ENCODE peak calls at places on chromosomes 11 and 22, in eight cellular contexts. One of them, this sample, is unnamed.
A peak's percentile ranks its signal among the peaks of the same experiment; 100 is the strongest.

GRCh38 chr11:102762414-102762813 is 18.0 kb downstream of the MMP10 start:
- DNase-seq in esophagus squamous epithelium: no peak
- DNase-seq in body of pancreas: no peak
- DNase-seq in endothelial cell of umbilical vein: peak; percentile 45
- DNase-seq in Peyer's patch: no peak
- DNase-seq in ovary: no peak
- DNase-seq in heart left ventricle: no peak
- DNase-seq in lower leg skin: no peak
- DNase-seq in this sample: no peak

GRCh38 chr11:75626692-75627536 is 41.9 kb downstream of the MAP6 start:
- DNase-seq in esophagus squamous epithelium: no peak
- DNase-seq in body of pancreas: no peak
- DNase-seq in endothelial cell of umbilical vein: no peak
- DNase-seq in Peyer's patch: no peak
- DNase-seq in ovary: no peak
- DNase-seq in heart left ventricle: no peak
- DNase-seq in lower leg skin: no peak
- DNase-seq in this sample: no peak

GRCh38 chr11:80309301-80309700 is 868.5 kb upstream of the TENM4 start:
- DNase-seq in esophagus squamous epithelium: no peak
- DNase-seq in body of pancreas: no peak
- DNase-seq in endothelial cell of umbilical vein: no peak
- DNase-seq in Peyer's patch: no peak
- DNase-seq in ovary: no peak
- DNase-seq in heart left ventricle: no peak
- DNase-seq in lower leg skin: no peak
- DNase-seq in this sample: no peak

GRCh38 chr11:132862137-132862536 is 670.2 kb downstream of the OPCML start:
- DNase-seq in esophagus squamous epithelium: no peak
- DNase-seq in body of pancreas: no peak
- DNase-seq in endothelial cell of umbilical vein: no peak
- DNase-seq in Peyer's patch: no peak
- DNase-seq in ovary: no peak
- DNase-seq in heart left ventricle: no peak
- DNase-seq in lower leg skin: no peak
- DNase-seq in this sample: no peak

GRCh38 chr11:101010899-101011298 is 118.7 kb downstream of the PGR start:
- DNase-seq in esophagus squamous epithelium: no peak
- DNase-seq in body of pancreas: no peak
- DNase-seq in endothelial cell of umbilical vein: no peak
- DNase-seq in Peyer's patch: no peak
- DNase-seq in ovary: no peak
- DNase-seq in heart left ventricle: no peak
- DNase-seq in lower leg skin: no peak
- DNase-seq in this sample: no peak

GRCh38 chr11:134759314-134759713 is 347.3 kb upstream of the B3GAT1 start:
- DNase-seq in esophagus squamous epithelium: no peak
- DNase-seq in body of pancreas: peak; percentile 37
- DNase-seq in endothelial cell of umbilical vein: no peak
- DNase-seq in Peyer's patch: no peak
- DNase-seq in ovary: no peak
- DNase-seq in heart left ventricle: no peak
- DNase-seq in lower leg skin: no peak
- DNase-seq in this sample: no peak

GRCh38 chr11:64875369-64876225 is 2.8 kb downstream of the EHD1 start:
- DNase-seq in esophagus squamous epithelium: no peak
- DNase-seq in body of pancreas: no peak
- DNase-seq in endothelial cell of umbilical vein: peak; percentile 20
- DNase-seq in Peyer's patch: no peak
- DNase-seq in ovary: no peak
- DNase-seq in heart left ventricle: peak; percentile 37
- DNase-seq in lower leg skin: no peak
- DNase-seq in this sample: no peak

GRCh38 chr22:44973829-44974228 is 36.0 kb downstream of the PHF21B start:
- DNase-seq in esophagus squamous epithelium: no peak
- DNase-seq in body of pancreas: no peak
- DNase-seq in endothelial cell of umbilical vein: no peak
- DNase-seq in Peyer's patch: no peak
- DNase-seq in ovary: no peak
- DNase-seq in heart left ventricle: no peak
- DNase-seq in lower leg skin: no peak
- DNase-seq in this sample: no peak

GRCh38 chr22:24011735-24012068 is 598 bp downstream of the CABIN1 start:
- DNase-seq in esophagus squamous epithelium: no peak
- DNase-seq in body of pancreas: peak; percentile 74
- DNase-seq in endothelial cell of umbilical vein: no peak
- DNase-seq in Peyer's patch: no peak
- DNase-seq in ovary: no peak
- DNase-seq in heart left ventricle: no peak
- DNase-seq in lower leg skin: no peak
- DNase-seq in this sample: no peak

GRCh38 chr22:24009227-24010017 is 1.7 kb upstream of the CABIN1 start:
- DNase-seq in esophagus squamous epithelium: no peak
- DNase-seq in body of pancreas: no peak
- DNase-seq in endothelial cell of umbilical vein: no peak
- DNase-seq in Peyer's patch: no peak
- DNase-seq in ovary: no peak
- DNase-seq in heart left ventricle: no peak
- DNase-seq in lower leg skin: no peak
- DNase-seq in this sample: no peak

GRCh38 chr22:24008381-24009226 is 2.5 kb upstream of the CABIN1 start:
- DNase-seq in esophagus squamous epithelium: no peak
- DNase-seq in body of pancreas: no peak
- DNase-seq in endothelial cell of umbilical vein: no peak
- DNase-seq in Peyer's patch: no peak
- DNase-seq in ovary: no peak
- DNase-seq in heart left ventricle: no peak
- DNase-seq in lower leg skin: no peak
- DNase-seq in this sample: no peak

GRCh38 chr22:24008022-24008283 is 2.7 kb upstream of the GSTT4 start:
- DNase-seq in esophagus squamous epithelium: no peak
- DNase-seq in body of pancreas: no peak
- DNase-seq in endothelial cell of umbilical vein: no peak
- DNase-seq in Peyer's patch: no peak
- DNase-seq in ovary: no peak
- DNase-seq in heart left ventricle: no peak
- DNase-seq in lower leg skin: no peak
- DNase-seq in this sample: no peak

GRCh38 chr22:24010018-24010391 is 1.1 kb upstream of the CABIN1 start:
- DNase-seq in esophagus squamous epithelium: no peak
- DNase-seq in body of pancreas: no peak
- DNase-seq in endothelial cell of umbilical vein: no peak
- DNase-seq in Peyer's patch: no peak
- DNase-seq in ovary: no peak
- DNase-seq in heart left ventricle: no peak
- DNase-seq in lower leg skin: no peak
- DNase-seq in this sample: no peak
- TF ChIP-seq POLR2A in esophagus squamous epithelium: no peak
- TF ChIP-seq POLR2A in body of pancreas: no peak
- TF ChIP-seq POLR2A in endothelial cell of umbilical vein: no peak
- TF ChIP-seq POLR2A in Peyer's patch: no peak
- TF ChIP-seq POLR2A in ovary: no peak
- TF ChIP-seq POLR2A in heart left ventricle: no peak
- TF ChIP-seq POLR2A in lower leg skin: no peak
- TF ChIP-seq POLR2A in this sample: no peak

DNA sequence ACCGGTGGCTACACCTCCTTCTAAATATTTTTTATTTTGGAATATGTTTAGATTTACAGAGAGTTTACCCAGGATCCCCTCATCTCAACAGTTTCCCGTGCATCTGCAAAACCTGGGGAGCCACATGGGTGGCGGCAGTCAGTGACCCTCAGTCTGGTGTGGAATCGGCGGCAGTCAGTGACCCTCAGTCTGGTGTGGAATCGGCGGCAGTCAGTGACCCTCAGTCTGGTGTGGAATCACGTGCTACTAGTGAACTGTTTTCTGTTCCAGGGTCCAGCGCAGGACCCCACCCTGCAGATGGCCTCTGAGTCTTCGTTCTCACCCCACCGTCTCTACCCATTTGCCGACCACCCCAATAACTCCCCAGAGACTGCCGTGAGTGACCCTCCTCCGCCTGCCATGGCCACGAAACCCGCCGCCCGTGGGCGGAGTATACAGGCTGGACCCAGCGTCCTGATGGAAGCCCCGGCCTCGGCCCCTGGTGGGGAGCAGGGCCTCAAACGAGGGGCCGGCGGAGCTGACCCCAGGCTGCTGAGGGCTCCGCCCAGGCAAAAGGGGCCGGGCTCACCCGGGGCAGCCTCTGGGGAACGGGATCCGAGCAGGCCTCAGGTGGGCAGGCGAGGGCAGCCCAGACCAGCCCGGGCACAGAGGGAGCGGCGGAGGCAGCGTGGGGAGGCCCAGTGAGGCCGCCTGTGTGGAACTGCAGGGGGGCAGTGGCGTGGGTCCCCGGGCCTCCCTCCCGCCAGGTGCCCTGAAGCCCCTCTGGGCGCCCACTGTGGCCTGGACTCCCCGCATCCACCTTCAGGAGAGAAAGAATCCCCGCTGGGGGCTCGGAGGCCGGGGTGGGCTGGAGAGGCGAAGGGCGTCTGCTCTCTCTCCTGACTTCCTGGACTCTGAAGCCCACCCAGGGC is 2.5 kb downstream of the IL17REL start:
- DNase-seq in esophagus squamous epithelium: no peak
- DNase-seq in body of pancreas: peak; percentile 3
- DNase-seq in endothelial cell of umbilical vein: no peak
- DNase-seq in Peyer's patch: peak; percentile 44
- DNase-seq in ovary: peak; percentile 15
- DNase-seq in heart left ventricle: no peak
- DNase-seq in lower leg skin: no peak
- DNase-seq in this sample: no peak
- TF ChIP-seq POLR2A in esophagus squamous epithelium: no peak
- TF ChIP-seq POLR2A in body of pancreas: no peak
- TF ChIP-seq POLR2A in endothelial cell of umbilical vein: no peak
- TF ChIP-seq POLR2A in Peyer's patch: no peak
- TF ChIP-seq POLR2A in ovary: no peak
- TF ChIP-seq POLR2A in heart left ventricle: no peak
- TF ChIP-seq POLR2A in lower leg skin: no peak
- TF ChIP-seq POLR2A in this sample: no peak

DNA sequence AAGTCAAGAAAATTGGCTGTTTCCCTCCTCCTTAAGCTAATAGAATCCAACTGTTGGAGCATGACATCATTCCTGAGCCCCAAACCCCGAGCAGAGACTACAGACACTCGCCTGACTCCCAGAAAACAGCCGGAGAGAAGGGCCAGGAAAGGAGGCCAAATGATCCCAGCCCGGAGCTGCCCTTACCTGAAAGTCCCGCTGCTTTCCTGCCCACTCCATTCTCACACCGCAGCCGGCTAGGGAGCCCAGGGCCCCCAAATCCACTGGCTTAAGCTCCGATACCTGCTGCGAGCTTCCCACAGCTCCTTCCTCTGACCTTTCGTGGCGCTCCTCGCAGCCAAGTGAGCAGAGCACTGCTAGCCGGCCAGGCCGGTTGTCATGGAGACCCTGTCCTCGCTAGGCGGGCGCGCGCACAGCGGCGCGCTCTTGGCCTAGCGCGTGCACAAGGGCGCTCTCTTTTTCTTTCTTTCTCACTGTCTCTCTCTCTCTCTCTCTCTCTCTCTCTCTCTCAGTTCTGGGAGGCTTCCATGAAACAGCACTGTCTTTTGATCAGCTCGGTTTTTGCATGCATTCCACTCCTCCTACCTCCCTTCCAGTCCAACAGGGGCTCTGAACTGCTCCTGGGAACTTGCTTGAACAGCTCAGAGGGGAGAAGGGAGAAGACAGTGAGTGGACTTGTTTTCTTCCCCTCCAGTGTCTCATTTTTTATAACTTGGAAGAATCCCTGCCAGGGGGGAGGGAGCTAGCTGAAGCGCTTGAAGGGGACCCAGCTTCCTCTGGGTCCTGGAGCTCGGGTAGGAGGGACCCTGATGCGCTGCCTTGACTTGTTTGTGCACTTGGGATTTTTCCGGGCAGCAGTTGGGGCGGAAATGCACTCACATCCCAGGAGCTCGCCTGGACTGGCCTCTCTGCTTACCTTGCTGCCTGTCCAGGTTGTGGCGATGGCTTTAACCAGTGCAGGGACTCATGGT is 100.4 kb upstream of the AKIP1 start:
- DNase-seq in esophagus squamous epithelium: no peak
- DNase-seq in body of pancreas: peak; percentile 89
- DNase-seq in endothelial cell of umbilical vein: peak; percentile 38
- DNase-seq in Peyer's patch: peak; percentile 84
- DNase-seq in ovary: peak; percentile 90
- DNase-seq in heart left ventricle: peak; percentile 89
- DNase-seq in lower leg skin: peak; percentile 54
- DNase-seq in this sample: peak; percentile 92
- TF ChIP-seq POLR2A in esophagus squamous epithelium: peak; percentile 75
- TF ChIP-seq POLR2A in body of pancreas: peak; percentile 93
- TF ChIP-seq POLR2A in endothelial cell of umbilical vein: no peak
- TF ChIP-seq POLR2A in Peyer's patch: peak; percentile 80
- TF ChIP-seq POLR2A in ovary: peak; percentile 85
- TF ChIP-seq POLR2A in heart left ventricle: peak; percentile 71
- TF ChIP-seq POLR2A in lower leg skin: no peak
- TF ChIP-seq POLR2A in this sample: peak; percentile 82

GRCh38 chr11:125625225-125625593 is 246 bp downstream of the CHEK1 start:
- DNase-seq in esophagus squamous epithelium: no peak
- DNase-seq in body of pancreas: no peak
- DNase-seq in endothelial cell of umbilical vein: no peak
- DNase-seq in Peyer's patch: no peak
- DNase-seq in ovary: no peak
- DNase-seq in heart left ventricle: no peak
- DNase-seq in lower leg skin: no peak
- DNase-seq in this sample: no peak

GRCh38 chr11:125627236-125627910 is 2.4 kb downstream of the CHEK1 start:
- DNase-seq in esophagus squamous epithelium: no peak
- DNase-seq in body of pancreas: no peak
- DNase-seq in endothelial cell of umbilical vein: peak; percentile 45
- DNase-seq in Peyer's patch: no peak
- DNase-seq in ovary: no peak
- DNase-seq in heart left ventricle: no peak
- DNase-seq in lower leg skin: no peak
- DNase-seq in this sample: no peak

GRCh38 chr11:125624756-125625213 is at the start of gene CHEK1:
- DNase-seq in esophagus squamous epithelium: no peak
- DNase-seq in body of pancreas: peak; percentile 11
- DNase-seq in endothelial cell of umbilical vein: no peak
- DNase-seq in Peyer's patch: no peak
- DNase-seq in ovary: peak; percentile 28
- DNase-seq in heart left ventricle: no peak
- DNase-seq in lower leg skin: no peak
- DNase-seq in this sample: no peak

GRCh38 chr11:125626381-125626950 is 1.5 kb downstream of the CHEK1 start:
- DNase-seq in esophagus squamous epithelium: no peak
- DNase-seq in body of pancreas: peak; percentile 12
- DNase-seq in endothelial cell of umbilical vein: peak; percentile 75
- DNase-seq in Peyer's patch: peak; percentile 50
- DNase-seq in ovary: no peak
- DNase-seq in heart left ventricle: no peak
- DNase-seq in lower leg skin: no peak
- DNase-seq in this sample: no peak

DNA sequence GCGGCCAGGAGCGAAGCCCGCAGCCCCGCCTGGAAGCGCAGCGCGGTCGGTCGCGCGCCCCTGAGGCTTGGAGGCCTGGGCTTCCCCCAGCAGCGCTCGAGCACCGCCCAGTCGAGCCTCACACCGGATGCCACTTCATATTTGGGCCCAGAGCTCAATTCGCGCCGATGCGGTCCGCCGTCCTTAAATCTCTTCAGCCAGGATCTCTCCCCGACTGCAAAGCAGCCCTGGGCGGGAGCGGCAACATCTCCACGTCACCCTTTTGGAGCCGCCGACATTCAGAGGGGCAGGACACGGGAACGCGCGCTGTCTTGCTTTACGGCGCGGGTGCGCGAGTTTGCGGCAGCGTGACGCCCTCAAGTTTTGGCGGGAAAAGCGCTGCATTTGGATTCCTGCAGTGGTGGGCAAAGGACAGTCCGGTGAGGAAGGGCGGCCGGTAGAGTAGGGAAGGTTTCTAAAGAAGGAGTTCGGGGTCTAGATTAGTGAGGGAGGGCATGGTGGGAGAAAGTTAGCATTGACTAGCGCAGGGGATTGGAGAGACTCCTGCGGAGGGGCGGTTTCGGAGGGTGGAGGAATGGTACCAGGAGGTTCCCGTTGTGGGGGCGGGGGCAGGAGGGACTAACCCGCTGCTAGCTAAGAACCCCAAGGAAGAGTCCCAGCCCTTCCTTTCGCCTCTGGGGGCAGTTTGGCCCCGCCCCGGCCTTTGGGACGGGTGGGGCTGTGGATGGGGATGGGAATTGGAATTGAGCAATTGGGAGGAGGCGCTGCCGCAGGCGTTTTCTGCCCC is 824 bp downstream of the CHEK1 start:
- DNase-seq in esophagus squamous epithelium: peak; percentile 33
- DNase-seq in body of pancreas: peak; percentile 88
- DNase-seq in endothelial cell of umbilical vein: peak; percentile 91
- DNase-seq in Peyer's patch: peak; percentile 94
- DNase-seq in ovary: peak; percentile 91
- DNase-seq in heart left ventricle: peak; percentile 91
- DNase-seq in lower leg skin: peak; percentile 84
- DNase-seq in this sample: peak; percentile 50
- TF ChIP-seq POLR2A in esophagus squamous epithelium: peak; percentile 36
- TF ChIP-seq POLR2A in body of pancreas: peak; percentile 94
- TF ChIP-seq POLR2A in endothelial cell of umbilical vein: peak; percentile 71
- TF ChIP-seq POLR2A in Peyer's patch: peak; percentile 63
- TF ChIP-seq POLR2A in ovary: peak; percentile 57
- TF ChIP-seq POLR2A in heart left ventricle: peak; percentile 48
- TF ChIP-seq POLR2A in lower leg skin: no peak
- TF ChIP-seq POLR2A in this sample: peak; percentile 49

This sample was measured in H54.